ENCODE peak calls at places on chromosomes 1 and 21, in nine cellular contexts. H, B, F, R, I, N, K, V and S are unnamed samples.

GRCh38 chr1:207952617-207953542 is 42.0 kb upstream of the CD34 start:
- DNase-seq in H (no peak), B (no peak), F (no peak), R (peak; percentile 42), I (no peak), N (no peak), K (no peak), V (no peak), S (no peak)

GRCh38 chr1:171913385-171913784 is 72.1 kb downstream of the DNM3 start:
- DNase-seq in H (no peak), B (no peak), F (no peak), R (peak; percentile 56), I (peak; percentile 23), N (peak; percentile 51), K (no peak), V (no peak), S (peak; percentile 59)

GRCh38 chr1:114032271-114033218 is 53.3 kb downstream of the OLFML3 start:
- DNase-seq in H (no peak), B (peak; percentile 35), F (no peak), R (no peak), I (no peak), N (no peak), K (no peak), V (no peak), S (no peak)

GRCh38 chr1:227744668-227745067 is 9.4 kb downstream of the SNAP47 start:
- DNase-seq in H (no peak), B (no peak), F (no peak), R (no peak), I (no peak), N (peak; percentile 62), K (no peak), V (no peak), S (no peak)

GRCh38 chr1:81165963-81166362 is 634.8 kb upstream of the ADGRL2 start:
- DNase-seq in H (no peak), B (no peak), F (no peak), R (peak; percentile 12), I (no peak), N (no peak), K (no peak), V (no peak), S (no peak)

GRCh38 chr1:212401042-212401441 is 13.6 kb downstream of the PACC1 start:
- DNase-seq in H (no peak), B (no peak), F (no peak), R (no peak), I (no peak), N (no peak), K (no peak), V (no peak), S (no peak)

GRCh38 chr1:22850681-22851080 is 122.0 kb downstream of the LACTBL1 start:
- DNase-seq in H (no peak), B (no peak), F (no peak), R (peak; percentile 83), I (no peak), N (peak; percentile 39), K (no peak), V (no peak), S (no peak)

GRCh38 chr1:46370214-46370633 is 23.9 kb upstream of the FAAH start:
- DNase-seq in H (peak; percentile 68), B (no peak), F (peak; percentile 63), R (no peak), I (no peak), N (no peak), K (peak; percentile 40), V (no peak), S (no peak)

GRCh38 chr1:54794401-54795099 is 6.6 kb downstream of the TTC22 start:
- DNase-seq in H (peak; percentile 53), B (no peak), F (no peak), R (no peak), I (peak; percentile 77), N (peak; percentile 81), K (no peak), V (peak; percentile 49), S (no peak)

GRCh38 chr1:212749924-212750535 is 41.5 kb downstream of the NSL1 start:
- DNase-seq in H (no peak), B (peak; percentile 89), F (peak; percentile 68), R (peak; percentile 67), I (no peak), N (no peak), K (no peak), V (no peak), S (peak; percentile 44)

GRCh38 chr1:172513480-172513879 is 19.5 kb upstream of the SUCO start:
- DNase-seq in H (no peak), B (no peak), F (no peak), R (no peak), I (no peak), N (no peak), K (no peak), V (no peak), S (no peak)

GRCh38 chr1:24421502-24421901 is 5.9 kb downstream of the NIPAL3 start:
- DNase-seq in H (no peak), B (peak; percentile 41), F (no peak), R (no peak), I (no peak), N (no peak), K (no peak), V (no peak), S (no peak)

GRCh38 chr1:233107130-233107529 is 156.7 kb downstream of the NTPCR start:
- DNase-seq in H (no peak), B (no peak), F (no peak), R (no peak), I (no peak), N (no peak), K (no peak), V (no peak), S (no peak)

GRCh38 chr1:114331936-114332335 is 178.3 kb upstream of the SYT6 start:
- DNase-seq in H (no peak), B (no peak), F (no peak), R (no peak), I (no peak), N (no peak), K (no peak), V (no peak), S (no peak)

GRCh38 chr21:41068411-41069304 is 99.3 kb upstream of the BACE2 start:
- DNase-seq in H (peak; percentile 89), B (peak; percentile 87), F (peak; percentile 83), R (peak; percentile 30), I (peak; percentile 77), N (peak; percentile 74), K (peak; percentile 63), V (peak; percentile 92), S (peak; percentile 23)

GRCh38 chr1:109979489-109980091 is 5.0 kb upstream of the AHCYL1 start:
- DNase-seq in H (peak; percentile 46), B (no peak), F (peak; percentile 54), R (peak; percentile 95), I (no peak), N (no peak), K (no peak), V (no peak), S (no peak)

GRCh38 chr1:27350673-27351540 is 9.1 kb downstream of the SYTL1 start:
- DNase-seq in H (no peak), B (peak; percentile 99), F (peak; percentile 95), R (no peak), I (no peak), N (peak; percentile 45), K (no peak), V (peak; percentile 76), S (no peak)

DNA sequence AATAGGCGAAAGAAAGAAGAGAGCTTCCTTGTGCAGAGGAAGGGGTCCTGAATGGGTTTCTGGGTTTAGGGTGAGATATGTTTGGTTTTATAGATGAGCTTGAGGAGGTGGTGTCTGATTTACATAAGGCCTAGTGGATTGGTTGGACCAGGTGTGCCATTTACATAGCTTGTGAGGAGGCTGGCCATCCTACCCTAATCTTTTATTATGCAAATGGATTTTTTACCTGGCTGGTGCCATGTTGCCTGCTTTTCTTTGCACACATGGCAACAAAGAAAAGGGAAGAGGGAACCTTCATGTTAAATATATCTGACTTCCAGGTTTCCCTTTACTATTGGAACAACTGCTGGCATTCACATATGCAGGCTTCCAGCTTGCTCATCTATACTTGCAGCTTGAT is 585.3 kb downstream of the PTPRU start:
- DNase-seq in H (no peak), B (peak; percentile 65), F (no peak), R (no peak), I (no peak), N (no peak), K (no peak), V (no peak), S (no peak)
- TF ChIP-seq POLR2AphosphoS5 in H (no peak), B (no peak), F (no peak), R (no peak), I (no peak), N (no peak), K (no peak), V (no peak), S (no peak)

DNA sequence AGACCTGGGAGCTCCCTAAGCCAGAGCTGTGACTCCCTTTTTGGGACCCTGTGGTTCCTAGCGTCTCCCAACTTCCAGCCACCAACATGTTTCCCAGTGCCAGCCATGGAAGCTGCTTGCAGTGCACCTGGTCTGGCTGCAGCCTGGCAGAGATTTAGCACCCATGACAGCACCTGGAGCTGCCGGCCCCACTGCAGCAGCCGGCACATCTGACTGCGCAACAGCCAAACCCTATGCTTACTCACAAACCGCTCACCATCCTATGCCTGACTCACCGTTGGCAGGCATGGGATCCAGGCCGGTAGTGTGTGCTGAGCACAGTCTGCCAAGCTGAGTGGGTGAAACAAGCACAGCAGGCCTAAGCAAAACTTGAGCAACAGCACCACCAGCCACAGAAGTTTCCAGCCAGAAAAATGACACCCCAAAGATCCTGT is 435.9 kb upstream of the PRMT6 start:
- DNase-seq in H (no peak), B (no peak), F (no peak), R (no peak), I (no peak), N (no peak), K (no peak), V (peak; percentile 56), S (no peak)
- TF ChIP-seq POLR2AphosphoS5 in H (no peak), B (no peak), F (no peak), R (no peak), I (no peak), N (no peak), K (no peak), V (no peak), S (no peak)

DNA sequence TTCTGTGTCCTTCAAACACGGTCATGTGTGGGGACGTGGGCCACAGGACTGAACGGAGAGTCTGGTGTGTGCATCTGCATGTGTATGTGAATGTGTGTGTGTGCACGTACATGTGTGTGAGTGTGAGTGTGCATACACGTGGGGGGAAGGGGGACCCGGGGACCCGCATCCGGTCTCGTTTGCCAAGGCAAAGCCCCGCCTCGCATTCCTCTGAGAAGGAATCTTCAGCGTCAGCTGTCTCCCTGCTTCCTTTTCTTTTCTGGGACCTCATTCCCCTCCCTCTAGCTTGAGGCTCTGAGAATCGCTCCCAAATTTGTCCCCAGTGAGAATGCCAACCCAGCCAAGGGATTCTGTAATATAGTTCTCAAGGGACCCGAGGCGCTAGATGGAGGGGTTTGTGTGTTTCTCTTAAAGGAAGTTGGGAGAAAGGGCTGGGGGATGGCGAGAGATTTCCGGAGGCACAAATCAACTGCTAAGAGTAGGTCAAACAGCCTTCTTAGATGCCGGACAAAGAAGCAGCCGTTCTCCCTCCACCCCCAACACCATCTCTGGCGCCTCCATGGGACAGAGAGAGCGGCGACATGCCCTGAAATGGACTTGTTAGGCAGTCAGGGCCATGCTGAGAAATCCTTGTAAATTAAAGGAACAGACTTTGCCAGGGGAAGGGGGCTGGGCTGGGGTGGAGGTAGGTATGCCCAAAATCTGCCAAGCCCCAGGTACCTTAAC is 6.6 kb downstream of the IFFO2 start:
- DNase-seq in H (no peak), B (peak; percentile 72), F (no peak), R (peak; percentile 73), I (no peak), N (no peak), K (no peak), V (no peak), S (no peak)
- TF ChIP-seq POLR2AphosphoS5 in H (no peak), B (no peak), F (no peak), R (no peak), I (no peak), N (peak; percentile 16), K (no peak), V (peak; percentile 58), S (no peak)

GRCh38 chr1:21005840-21006239 is 170.9 kb downstream of the EIF4G3 start:
- DNase-seq in H (no peak), B (no peak), F (no peak), R (no peak), I (no peak), N (no peak), K (no peak), V (no peak), S (no peak)
- TF ChIP-seq POLR2AphosphoS5 in H (no peak), B (no peak), F (no peak), R (no peak), I (no peak), N (no peak), K (no peak), V (no peak), S (no peak)